ENCODE peak calls at places on chromosomes 2 and 18, in seven cellular contexts. Y is lower leg skin, S is Peyer's patch, X is heart right ventricle, N is AG04450, H is IMR-90, U is AG09309. M is an unnamed sample.

GRCh38 chr2:40105593-40105992 is 326.5 kb upstream of the THUMPD2 start:
- DNase-seq in S (no peak), N (no peak), X (no peak), H (peak), U (no peak), Y (no peak), M (no peak)

GRCh38 chr2:112793449-112793978 is 9.2 kb upstream of the IL1A start:
- DNase-seq in N (no peak), S (no peak), U (no peak), X (no peak), H (peak), Y (no peak), M (no peak)

GRCh38 chr2:1593371-1594205 is 150.7 kb downstream of the PXDN start:
- DNase-seq in S (no peak), X (peak), Y (peak), U (no peak), H (peak), N (peak), M (peak)

GRCh38 chr2:104793971-104794370 is 59.9 kb upstream of the POU3F3 start:
- DNase-seq in U (no peak), S (no peak), N (no peak), Y (no peak), X (no peak), H (no peak), M (no peak)

GRCh38 chr2:95274291-95275150 is at the start of gene PROM2:
- DNase-seq in Y (peak), N (no peak), X (no peak), U (no peak), S (no peak), H (no peak), M (no peak)

GRCh38 chr2:47907097-47907781 is 941 bp upstream of the FBXO11 start:
- DNase-seq in X (no peak), S (peak), N (no peak), H (no peak), Y (no peak), U (no peak), M (no peak)

GRCh38 chr2:169363570-169364150 is 1.3 kb upstream of the LRP2 start:
- DNase-seq in X (no peak), S (no peak), H (no peak), N (no peak), U (no peak), Y (no peak), M (no peak)

GRCh38 chr2:43754180-43754579 is 19.7 kb upstream of the DYNC2LI1 start:
- DNase-seq in N (no peak), S (no peak), U (no peak), H (no peak), X (peak), Y (no peak), M (no peak)

GRCh38 chr18:25348361-25349130 is 3.4 kb downstream of the ZNF521 start:
- DNase-seq in S (no peak), H (no peak), U (no peak), Y (peak), X (no peak), N (no peak), M (no peak)

GRCh38 chr2:176291335-176291734 is 22.1 kb downstream of the MTX2 start:
- DNase-seq in H (no peak), X (no peak), S (no peak), U (no peak), Y (no peak), N (no peak), M (no peak)

GRCh38 chr2:39437522-39438296 is 624 bp upstream of the MAP4K3 start:
- DNase-seq in H (peak), U (no peak), Y (peak), X (peak), S (peak), N (no peak), M (no peak)

GRCh38 chr18:55515946-55516710 is 71.9 kb downstream of the TCF4 start:
- DNase-seq in X (no peak), U (peak), S (no peak), Y (no peak), H (peak), N (no peak), M (no peak)

GRCh38 chr2:238895901-238896600 is 48.2 kb downstream of the TWIST2 start:
- DNase-seq in X (peak), Y (peak), H (peak), U (peak), S (no peak), N (peak), M (peak)

DNA sequence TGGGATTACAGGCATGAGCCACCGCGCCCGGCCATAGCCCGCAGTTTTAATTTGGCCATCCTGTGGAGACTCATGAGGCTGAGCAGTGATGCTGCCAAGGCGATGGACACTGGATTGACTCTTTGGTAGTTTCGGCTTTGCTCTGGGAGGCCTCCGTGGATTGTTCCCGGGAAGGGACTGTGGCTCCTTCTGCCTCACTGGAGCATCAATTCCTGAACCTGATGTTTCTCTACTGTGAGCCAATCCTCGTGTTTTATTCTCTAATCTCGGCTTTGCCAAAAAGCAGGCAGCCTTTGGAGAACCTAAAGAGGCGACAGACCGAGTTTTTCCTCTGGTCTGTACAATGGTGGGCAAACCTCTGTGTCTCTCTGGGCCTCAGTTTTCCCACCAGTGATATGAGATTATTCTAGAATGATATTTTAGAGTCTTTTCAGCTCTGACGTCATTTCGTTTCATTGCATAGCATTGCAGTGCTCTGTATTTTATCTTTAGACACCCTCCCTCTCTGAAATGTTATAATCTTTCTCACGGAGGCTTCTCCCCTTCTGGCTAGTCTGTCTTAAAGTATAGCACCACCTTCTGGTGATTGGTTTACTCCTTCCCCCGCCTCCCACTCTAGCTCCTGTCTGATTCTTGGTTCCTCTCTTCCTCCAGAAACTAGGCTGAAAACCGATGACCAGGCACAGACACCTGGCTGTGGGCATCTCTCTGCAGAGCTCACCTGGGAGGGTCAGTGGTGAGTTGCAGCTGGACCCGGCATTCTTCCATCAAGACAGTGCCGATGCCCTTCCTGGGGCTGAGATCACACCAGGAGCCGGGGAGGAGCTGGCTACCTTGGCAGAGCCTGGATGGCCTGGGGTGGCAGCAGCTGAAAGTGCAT is 341.3 kb downstream of the MYCN start:
- DNase-seq in U (no peak), N (no peak), S (no peak), X (no peak), Y (no peak), H (no peak), M (no peak)
- TF ChIP-seq CTCF in U (no peak), N (no peak), S (no peak), X (peak), Y (no peak), H (no peak), M (no peak)

DNA sequence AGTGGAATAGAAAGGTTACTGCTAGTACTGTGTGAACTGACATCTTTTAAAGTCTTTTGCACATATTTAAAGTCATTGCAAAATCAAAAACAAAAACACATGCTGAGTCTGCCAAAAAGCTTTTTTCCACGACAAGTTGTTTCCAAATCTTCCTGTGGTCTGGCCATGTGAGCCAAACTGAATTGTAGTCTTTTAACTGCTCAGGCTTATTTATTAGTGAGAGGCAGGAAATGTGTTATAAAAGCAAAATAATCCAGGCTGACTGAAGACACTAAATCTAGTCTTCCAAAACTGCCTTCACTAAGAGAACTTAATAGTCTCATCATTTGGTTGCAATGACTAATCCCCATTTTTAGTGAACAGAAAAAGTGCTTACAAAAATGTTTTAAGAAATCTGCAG is 2.3 kb downstream of the KRCC1 start:
- DNase-seq in N (no peak), X (no peak), U (peak), H (peak), S (no peak), Y (no peak), M (peak)
- H3K4me3 ChIP-seq in N (no peak), X (peak), U (no peak), H (no peak), S (no peak), Y (no peak), M (no peak)

GRCh38 chr2:119481501-119482455 is 42.5 kb downstream of the SCTR start:
- DNase-seq in S (no peak), N (no peak), Y (peak), U (no peak), X (no peak), H (no peak), M (no peak)
- TF ChIP-seq CTCF in S (no peak), N (no peak), Y (no peak), U (no peak), X (no peak), H (no peak), M (no peak)

GRCh38 chr2:8064608-8065007 is 617.2 kb upstream of the ID2 start:
- DNase-seq in U (no peak), Y (no peak), N (no peak), X (no peak), H (no peak), S (no peak), M (no peak)

GRCh38 chr2:8059255-8059654 is 622.6 kb upstream of the ID2 start:
- DNase-seq in H (no peak), X (no peak), Y (no peak), N (no peak), S (no peak), U (no peak), M (no peak)

GRCh38 chr2:8058652-8059051 is 623.2 kb upstream of the ID2 start:
- DNase-seq in H (no peak), Y (no peak), S (no peak), X (no peak), U (no peak), N (no peak), M (no peak)

GRCh38 chr2:8059794-8060193 is 622.1 kb upstream of the ID2 start:
- DNase-seq in N (no peak), H (no peak), U (no peak), X (no peak), Y (no peak), S (no peak), M (no peak)

GRCh38 chr2:8061219-8061618 is 620.6 kb upstream of the ID2 start:
- DNase-seq in U (no peak), Y (no peak), N (no peak), S (no peak), H (no peak), X (no peak), M (no peak)
- H3K4me3 ChIP-seq in U (no peak), Y (no peak), N (no peak), S (no peak), H (no peak), X (no peak), M (no peak)

GRCh38 chr18:7452331-7452730 is 114.8 kb upstream of the PTPRM start:
- DNase-seq in U (no peak), Y (no peak), S (no peak), H (peak), N (no peak), X (peak), M (no peak)
- TF ChIP-seq CTCF in U (peak), Y (no peak), S (no peak), H (peak), N (peak), X (peak), M (peak)

GRCh38 chr2:46410273-46411244 is 68.8 kb upstream of the TMEM247 start:
- DNase-seq in Y (no peak), N (no peak), S (no peak), U (no peak), H (no peak), X (no peak), M (no peak)
- H3K4me3 ChIP-seq in Y (no peak), N (no peak), S (no peak), U (no peak), H (no peak), X (no peak), M (no peak)

GRCh38 chr18:26546170-26546874 is 2.0 kb downstream of the KCTD1 start:
- DNase-seq in Y (no peak), U (no peak), N (no peak), S (no peak), H (no peak), X (no peak), M (no peak)

GRCh38 chr18:26548144-26549102 is at the start of gene KCTD1:
- DNase-seq in U (peak), S (peak), Y (peak), N (peak), H (peak), X (peak), M (no peak)

GRCh38 chr18:26549103-26549485 is 741 bp upstream of the KCTD1 start:
- DNase-seq in S (no peak), N (no peak), Y (peak), U (no peak), H (peak), X (no peak), M (no peak)

GRCh38 chr18:26546875-26547301 is 1.5 kb downstream of the KCTD1 start:
- DNase-seq in Y (no peak), N (no peak), U (no peak), H (no peak), S (no peak), X (peak), M (no peak)

DNA sequence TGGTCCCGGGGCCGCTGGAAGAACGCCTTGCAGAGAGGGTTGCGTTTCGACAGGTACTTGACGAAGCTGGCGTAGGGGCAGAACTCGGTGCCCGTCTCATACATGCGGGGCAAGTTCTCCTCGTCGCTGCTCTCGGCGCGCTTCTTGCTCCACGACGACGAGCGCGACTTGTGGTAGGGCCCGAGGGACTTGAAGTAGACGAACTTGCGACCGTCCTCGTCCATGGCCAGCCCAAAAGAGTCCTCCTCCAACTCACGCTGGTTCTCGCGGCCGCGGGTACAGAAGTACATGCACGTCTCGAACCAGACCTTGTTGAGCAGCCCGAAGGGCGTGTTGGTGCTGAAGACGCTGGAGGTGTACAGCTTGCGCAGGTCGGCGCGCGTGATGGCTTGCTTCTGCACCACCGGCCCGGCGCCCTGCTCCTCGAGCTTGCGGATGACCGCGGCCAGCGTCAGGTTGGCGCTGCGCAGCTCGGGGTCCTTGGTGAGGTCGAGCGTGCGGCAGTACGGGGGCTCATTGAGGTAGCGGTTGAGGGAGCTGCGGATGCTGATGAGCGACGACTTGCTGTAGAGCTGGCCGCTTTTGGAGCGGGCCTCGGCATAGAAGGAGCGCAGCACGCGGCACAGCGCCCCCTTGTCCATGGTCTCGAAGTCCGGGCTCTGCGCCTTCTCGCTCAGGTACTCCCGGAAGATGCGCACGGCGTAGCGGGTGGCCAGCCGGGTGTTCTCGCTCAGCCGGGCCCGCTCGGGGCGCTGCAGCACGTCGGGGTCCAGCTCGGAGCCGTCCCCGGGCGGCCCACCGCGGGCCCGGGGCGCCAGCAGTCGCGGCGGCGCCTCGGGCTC is 830 bp downstream of the KCTD1 start:
- DNase-seq in Y (peak), H (peak), N (peak), U (peak), S (peak), X (peak), M (no peak)
- TF ChIP-seq CTCF in Y (no peak), H (peak), N (peak), U (peak), S (no peak), X (peak), M (peak)